ENCODE peak calls at places on chromosomes 4 and X, in six cellular contexts. One of them, this sample, is unnamed.
A peak's percentile ranks its signal among the peaks of the same experiment; 100 is the strongest.

GRCh38 chr4:793941-794621 is 31.8 kb downstream of the CPLX1 start:
- DNase-seq in astrocyte: no peak
- DNase-seq in Peyer's patch: no peak
- DNase-seq in keratinocyte: no peak
- DNase-seq in WTC11: no peak
- DNase-seq in psoas muscle: no peak
- DNase-seq in this sample: no peak

GRCh38 chr4:106868381-106869035 is 167.6 kb downstream of the DKK2 start:
- DNase-seq in astrocyte: peak; percentile 52
- DNase-seq in Peyer's patch: no peak
- DNase-seq in keratinocyte: no peak
- DNase-seq in WTC11: no peak
- DNase-seq in psoas muscle: no peak
- DNase-seq in this sample: no peak

GRCh38 chrX:68647156-68647957 is at the start of gene STARD8:
- DNase-seq in astrocyte: peak; percentile 41
- DNase-seq in Peyer's patch: no peak
- DNase-seq in keratinocyte: no peak
- DNase-seq in WTC11: peak; percentile 54
- DNase-seq in psoas muscle: peak; percentile 57
- DNase-seq in this sample: no peak

GRCh38 chr4:22514001-22514400 is 1.9 kb downstream of the ADGRA3 start:
- DNase-seq in astrocyte: peak; percentile 86
- DNase-seq in Peyer's patch: no peak
- DNase-seq in keratinocyte: no peak
- DNase-seq in WTC11: no peak
- DNase-seq in psoas muscle: no peak
- DNase-seq in this sample: no peak

GRCh38 chrX:78378476-78379115 is 51.2 kb upstream of the CYSLTR1 start:
- DNase-seq in astrocyte: no peak
- DNase-seq in Peyer's patch: no peak
- DNase-seq in keratinocyte: no peak
- DNase-seq in WTC11: no peak
- DNase-seq in psoas muscle: no peak
- DNase-seq in this sample: no peak

GRCh38 chrX:34546366-34546765 is 110.7 kb downstream of the TMEM47 start:
- DNase-seq in astrocyte: no peak
- DNase-seq in Peyer's patch: no peak
- DNase-seq in keratinocyte: no peak
- DNase-seq in WTC11: no peak
- DNase-seq in psoas muscle: no peak
- DNase-seq in this sample: no peak

GRCh38 chr4:81921757-81922159 is 450.1 kb upstream of the RASGEF1B start:
- DNase-seq in astrocyte: no peak
- DNase-seq in Peyer's patch: no peak
- DNase-seq in keratinocyte: no peak
- DNase-seq in WTC11: no peak
- DNase-seq in psoas muscle: no peak
- DNase-seq in this sample: no peak

GRCh38 chr4:144894525-144894924 is 203.5 kb downstream of the ANAPC10 start:
- DNase-seq in astrocyte: peak; percentile 95
- DNase-seq in Peyer's patch: no peak
- DNase-seq in keratinocyte: no peak
- DNase-seq in WTC11: no peak
- DNase-seq in psoas muscle: peak; percentile 65
- DNase-seq in this sample: no peak

GRCh38 chr4:36288727-36289126 is 7.3 kb downstream of the DTHD1 start:
- DNase-seq in astrocyte: peak; percentile 49
- DNase-seq in Peyer's patch: no peak
- DNase-seq in keratinocyte: no peak
- DNase-seq in WTC11: no peak
- DNase-seq in psoas muscle: no peak
- DNase-seq in this sample: no peak

GRCh38 chr4:45455217-45455616 is 668.6 kb downstream of the GABRG1 start:
- DNase-seq in astrocyte: no peak
- DNase-seq in Peyer's patch: no peak
- DNase-seq in keratinocyte: no peak
- DNase-seq in WTC11: no peak
- DNase-seq in psoas muscle: no peak
- DNase-seq in this sample: no peak

DNA sequence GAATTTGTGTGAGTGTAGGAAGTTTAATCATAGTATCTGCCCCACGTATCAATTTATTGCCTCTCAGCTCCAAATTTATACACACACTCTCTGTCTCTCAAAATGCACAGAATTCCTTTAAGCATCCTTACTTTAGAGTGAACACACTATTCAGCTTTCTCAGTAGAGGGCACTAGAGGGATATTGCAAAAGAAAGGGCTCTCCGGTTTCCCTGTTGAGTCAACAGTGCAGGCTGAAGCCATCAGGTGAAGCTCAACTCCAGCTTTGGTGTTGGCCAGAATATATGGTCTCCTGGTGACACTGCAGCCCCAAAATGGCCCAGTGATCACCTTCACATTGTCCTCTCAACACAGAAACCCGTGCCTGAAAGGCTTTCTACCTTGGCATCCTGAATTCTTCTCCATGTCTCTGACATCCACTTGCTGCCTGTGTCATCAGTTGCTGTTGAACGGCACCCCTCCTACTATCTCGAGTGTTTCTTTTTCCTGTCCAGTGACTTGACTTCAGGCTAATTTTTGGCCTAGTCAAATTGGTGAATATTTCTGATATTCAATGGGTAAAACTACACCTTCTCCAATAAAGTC is 670.5 kb downstream of the GABRG1 start:
- DNase-seq in astrocyte: peak; percentile 0
- DNase-seq in Peyer's patch: no peak
- DNase-seq in keratinocyte: no peak
- DNase-seq in WTC11: no peak
- DNase-seq in psoas muscle: no peak
- DNase-seq in this sample: no peak
- TF ChIP-seq CTCF in astrocyte: peak; percentile 34
- TF ChIP-seq CTCF in Peyer's patch: no peak
- TF ChIP-seq CTCF in keratinocyte: peak; percentile 17
- TF ChIP-seq CTCF in WTC11: no peak
- TF ChIP-seq CTCF in psoas muscle: no peak
- TF ChIP-seq CTCF in this sample: no peak

DNA sequence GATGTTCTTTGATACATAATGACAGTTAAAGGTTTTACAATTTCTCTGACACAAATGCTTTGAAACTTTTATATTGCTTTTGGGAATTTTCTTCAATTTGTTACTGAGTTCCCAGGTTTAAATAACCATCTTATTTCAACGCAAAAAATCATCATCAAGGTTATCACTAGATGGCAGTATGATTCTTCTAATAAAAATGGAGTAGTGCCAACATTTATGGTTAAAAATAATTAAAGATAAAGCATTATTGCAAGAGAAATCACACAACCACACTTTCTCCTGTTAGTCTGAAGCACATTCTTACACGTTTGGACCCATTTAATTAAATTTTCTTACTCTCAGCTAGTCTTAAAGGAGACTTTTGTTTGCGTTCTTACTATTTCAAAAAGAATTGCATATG is 611.3 kb upstream of the CPXCR1 start:
- DNase-seq in astrocyte: no peak
- DNase-seq in Peyer's patch: no peak
- DNase-seq in keratinocyte: no peak
- DNase-seq in WTC11: no peak
- DNase-seq in psoas muscle: no peak
- DNase-seq in this sample: no peak
- TF ChIP-seq CTCF in astrocyte: no peak
- TF ChIP-seq CTCF in Peyer's patch: no peak
- TF ChIP-seq CTCF in keratinocyte: no peak
- TF ChIP-seq CTCF in WTC11: no peak
- TF ChIP-seq CTCF in psoas muscle: peak; percentile 10
- TF ChIP-seq CTCF in this sample: no peak

GRCh38 chrX:113741744-113742143 is 842.1 kb upstream of the HTR2C start:
- DNase-seq in astrocyte: peak; percentile 10
- DNase-seq in Peyer's patch: no peak
- DNase-seq in keratinocyte: no peak
- DNase-seq in WTC11: no peak
- DNase-seq in psoas muscle: no peak
- DNase-seq in this sample: no peak
- TF ChIP-seq CTCF in astrocyte: peak; percentile 11
- TF ChIP-seq CTCF in Peyer's patch: no peak
- TF ChIP-seq CTCF in keratinocyte: no peak
- TF ChIP-seq CTCF in WTC11: no peak
- TF ChIP-seq CTCF in psoas muscle: no peak
- TF ChIP-seq CTCF in this sample: no peak

GRCh38 chrX:145654486-145654885 is 163.1 kb upstream of the SLITRK2 start:
- DNase-seq in astrocyte: no peak
- DNase-seq in Peyer's patch: no peak
- DNase-seq in keratinocyte: no peak
- DNase-seq in WTC11: no peak
- DNase-seq in psoas muscle: no peak
- DNase-seq in this sample: no peak
- TF ChIP-seq CTCF in astrocyte: no peak
- TF ChIP-seq CTCF in Peyer's patch: no peak
- TF ChIP-seq CTCF in keratinocyte: no peak
- TF ChIP-seq CTCF in WTC11: no peak
- TF ChIP-seq CTCF in psoas muscle: no peak
- TF ChIP-seq CTCF in this sample: no peak

GRCh38 chr4:102625232-102625930 is 124.2 kb downstream of the NFKB1 start:
- DNase-seq in astrocyte: no peak
- DNase-seq in Peyer's patch: peak; percentile 73
- DNase-seq in keratinocyte: no peak
- DNase-seq in WTC11: peak; percentile 46
- DNase-seq in psoas muscle: no peak
- DNase-seq in this sample: no peak
- TF ChIP-seq CTCF in astrocyte: no peak
- TF ChIP-seq CTCF in Peyer's patch: no peak
- TF ChIP-seq CTCF in keratinocyte: peak; percentile 36
- TF ChIP-seq CTCF in WTC11: no peak
- TF ChIP-seq CTCF in psoas muscle: peak; percentile 38
- TF ChIP-seq CTCF in this sample: no peak

GRCh38 chrX:152991123-152991522 is 2.8 kb downstream of the PNMA5 start:
- DNase-seq in astrocyte: no peak
- DNase-seq in Peyer's patch: no peak
- DNase-seq in keratinocyte: no peak
- DNase-seq in WTC11: no peak
- DNase-seq in psoas muscle: no peak
- DNase-seq in this sample: no peak

GRCh38 chrX:152988536-152989291 is 5.2 kb downstream of the PNMA5 start:
- DNase-seq in astrocyte: no peak
- DNase-seq in Peyer's patch: no peak
- DNase-seq in keratinocyte: no peak
- DNase-seq in WTC11: no peak
- DNase-seq in psoas muscle: no peak
- DNase-seq in this sample: no peak

GRCh38 chrX:152989292-152989658 is 4.6 kb downstream of the PNMA5 start:
- DNase-seq in astrocyte: no peak
- DNase-seq in Peyer's patch: peak; percentile 52
- DNase-seq in keratinocyte: no peak
- DNase-seq in WTC11: no peak
- DNase-seq in psoas muscle: no peak
- DNase-seq in this sample: no peak

GRCh38 chrX:152993933-152994332 is at the start of gene PNMA5:
- DNase-seq in astrocyte: no peak
- DNase-seq in Peyer's patch: no peak
- DNase-seq in keratinocyte: no peak
- DNase-seq in WTC11: no peak
- DNase-seq in psoas muscle: no peak
- DNase-seq in this sample: no peak

GRCh38 chrX:152992120-152992519 is 1.8 kb downstream of the PNMA5 start:
- DNase-seq in astrocyte: no peak
- DNase-seq in Peyer's patch: no peak
- DNase-seq in keratinocyte: no peak
- DNase-seq in WTC11: no peak
- DNase-seq in psoas muscle: no peak
- DNase-seq in this sample: no peak
- TF ChIP-seq CTCF in astrocyte: no peak
- TF ChIP-seq CTCF in Peyer's patch: no peak
- TF ChIP-seq CTCF in keratinocyte: no peak
- TF ChIP-seq CTCF in WTC11: no peak
- TF ChIP-seq CTCF in psoas muscle: no peak
- TF ChIP-seq CTCF in this sample: no peak

GRCh38 chr4:48290146-48290772 is 20.6 kb upstream of the TEC start:
- DNase-seq in astrocyte: no peak
- DNase-seq in Peyer's patch: peak; percentile 53
- DNase-seq in keratinocyte: no peak
- DNase-seq in WTC11: peak; percentile 39
- DNase-seq in psoas muscle: no peak
- DNase-seq in this sample: no peak
- TF ChIP-seq CTCF in astrocyte: peak; percentile 48
- TF ChIP-seq CTCF in Peyer's patch: peak; percentile 19
- TF ChIP-seq CTCF in keratinocyte: peak; percentile 64
- TF ChIP-seq CTCF in WTC11: peak; percentile 54
- TF ChIP-seq CTCF in psoas muscle: peak; percentile 51
- TF ChIP-seq CTCF in this sample: no peak

DNA sequence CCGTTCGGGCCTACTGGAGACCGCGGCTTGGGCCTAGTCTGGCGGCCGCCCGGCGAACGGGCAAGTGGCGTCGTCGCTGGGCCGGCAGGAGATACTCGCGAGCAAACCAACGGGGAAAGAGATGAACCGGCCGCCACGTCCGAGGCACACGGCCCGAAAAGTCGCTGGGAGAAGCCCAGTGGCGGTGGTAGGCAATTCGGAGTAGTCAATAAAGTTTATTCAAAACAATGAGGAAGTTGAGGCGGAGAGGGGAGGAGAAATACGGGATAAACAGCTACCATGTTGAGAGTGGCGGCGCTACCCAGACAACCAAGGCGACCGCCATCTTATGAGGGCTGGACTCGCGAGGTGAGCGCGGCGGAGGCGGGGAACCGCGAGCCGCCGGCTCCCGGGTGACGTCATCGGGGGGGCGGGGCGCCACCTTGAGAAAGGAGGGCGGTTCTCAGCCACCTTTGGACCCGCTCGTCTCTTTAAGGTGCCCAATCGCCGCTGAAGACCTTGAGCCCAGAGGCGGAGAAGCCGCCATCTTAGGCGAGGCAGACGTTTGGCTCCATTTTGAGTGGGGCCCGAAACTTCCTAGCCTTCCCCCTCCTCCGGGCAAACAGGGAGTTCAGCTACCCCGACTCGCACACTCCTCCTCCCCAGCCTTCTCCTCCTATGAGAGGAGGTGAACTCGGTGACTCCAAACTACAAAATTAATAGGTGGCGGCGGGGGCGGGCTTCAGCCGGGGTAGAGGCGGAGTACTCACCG is at the start of gene PHF8:
- DNase-seq in astrocyte: peak; percentile 89
- DNase-seq in Peyer's patch: peak; percentile 98
- DNase-seq in keratinocyte: peak; percentile 59
- DNase-seq in WTC11: peak; percentile 93
- DNase-seq in psoas muscle: peak; percentile 97
- DNase-seq in this sample: peak; percentile 94
- TF ChIP-seq CTCF in astrocyte: no peak
- TF ChIP-seq CTCF in Peyer's patch: no peak
- TF ChIP-seq CTCF in keratinocyte: no peak
- TF ChIP-seq CTCF in WTC11: no peak
- TF ChIP-seq CTCF in psoas muscle: no peak
- TF ChIP-seq CTCF in this sample: no peak

DNA sequence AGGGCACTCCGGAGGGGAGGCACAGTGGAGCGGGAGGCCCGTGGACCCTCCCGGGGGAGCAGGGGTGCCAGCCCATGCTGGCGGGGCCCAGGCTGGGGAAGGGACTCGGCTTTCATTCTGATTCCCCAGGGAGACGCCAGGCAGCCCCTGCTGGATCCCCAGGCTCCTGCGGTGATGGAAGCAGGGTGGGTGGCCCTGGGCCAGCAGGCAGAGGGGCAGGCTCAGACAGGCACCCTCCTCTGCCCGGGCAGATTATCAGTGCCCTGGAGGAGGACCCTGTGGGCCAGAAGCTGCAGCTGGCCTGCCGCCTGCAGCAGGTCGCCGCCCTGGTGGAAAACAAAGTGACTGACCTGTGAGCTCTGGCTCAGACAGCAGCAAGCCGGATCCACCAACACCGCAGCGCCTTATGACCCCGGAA is 2.1 kb upstream of the SRPK3 start:
- DNase-seq in astrocyte: no peak
- DNase-seq in Peyer's patch: no peak
- DNase-seq in keratinocyte: peak; percentile 26
- DNase-seq in WTC11: peak; percentile 33
- DNase-seq in psoas muscle: peak; percentile 68
- DNase-seq in this sample: no peak
- TF ChIP-seq CTCF in astrocyte: no peak
- TF ChIP-seq CTCF in Peyer's patch: no peak
- TF ChIP-seq CTCF in keratinocyte: peak; percentile 15
- TF ChIP-seq CTCF in WTC11: no peak
- TF ChIP-seq CTCF in psoas muscle: peak; percentile 30
- TF ChIP-seq CTCF in this sample: no peak

This sample was measured in coronary artery.